ENCODE peak calls at places on chromosomes 3 and 15, in ten cellular contexts. V is psoas muscle, O is Peyer's patch, Y is hepatocyte, A is heart left ventricle, E is body of pancreas, C is Panc1, H is OCI-LY7, S is lung, T is stomach. J is an unnamed sample.

GRCh38 chr3:36434682-36435426 is 54.5 kb downstream of the STAC start:
- DNase-seq in S (no peak), A (no peak), T (no peak), C (no peak), H (no peak), O (no peak), V (no peak), Y (no peak), E (no peak), J (peak; percentile 43)

GRCh38 chr15:89172921-89173320 is 48.5 kb downstream of the RLBP1 start:
- DNase-seq in O (no peak), Y (no peak), S (no peak), C (no peak), H (no peak), E (no peak), T (no peak), V (no peak), A (no peak), J (no peak)

GRCh38 chr3:168157301-168157700 is 61.6 kb upstream of the GOLIM4 start:
- DNase-seq in T (no peak), Y (peak; percentile 10), H (no peak), A (no peak), E (no peak), S (no peak), O (no peak), V (no peak), C (no peak), J (no peak)

GRCh38 chr3:38173834-38174418 is 8.6 kb downstream of the OXSR1 start:
- DNase-seq in Y (no peak), H (no peak), V (no peak), C (no peak), E (no peak), A (no peak), T (no peak), O (no peak), S (no peak), J (no peak)

GRCh38 chr3:153138267-153139210 is 23.5 kb upstream of the RAP2B start:
- DNase-seq in Y (peak; percentile 89), T (peak; percentile 70), O (peak; percentile 75), V (peak; percentile 25), H (no peak), S (peak; percentile 81), E (peak; percentile 89), C (peak; percentile 99), A (peak; percentile 57), J (peak; percentile 98)

GRCh38 chr15:48644827-48645557 is 517 bp downstream of the FBN1 start:
- DNase-seq in C (no peak), T (no peak), Y (peak; percentile 53), E (no peak), O (peak; percentile 51), A (peak; percentile 62), V (peak; percentile 57), S (no peak), H (no peak), J (no peak)

GRCh38 chr15:86555939-86556725 is 476.5 kb downstream of the AGBL1 start:
- DNase-seq in O (no peak), T (no peak), Y (peak; percentile 77), C (peak; percentile 41), E (no peak), S (no peak), A (no peak), H (no peak), V (no peak), J (no peak)

GRCh38 chr15:74180689-74181602 is 7.4 kb downstream of the ISLR start:
- DNase-seq in Y (no peak), V (no peak), A (peak; percentile 41), H (no peak), E (no peak), C (no peak), S (no peak), T (no peak), O (peak; percentile 42), J (no peak)

GRCh38 chr3:14412831-14413380 is 10.5 kb downstream of the SLC6A6 start:
- DNase-seq in O (no peak), T (no peak), A (no peak), S (no peak), E (no peak), H (no peak), C (no peak), Y (no peak), V (no peak), J (no peak)

GRCh38 chr3:14413381-14414071 is 11.1 kb downstream of the SLC6A6 start:
- DNase-seq in C (no peak), H (peak; percentile 70), A (no peak), T (no peak), S (peak; percentile 86), E (no peak), Y (no peak), V (no peak), O (no peak), J (no peak)

GRCh38 chr3:14416453-14416852 is 14.0 kb downstream of the SLC6A6 start:
- DNase-seq in V (no peak), Y (no peak), O (no peak), T (no peak), E (no peak), C (no peak), A (no peak), H (no peak), S (no peak), J (no peak)

GRCh38 chr3:14414841-14415464 is 12.5 kb downstream of the SLC6A6 start:
- DNase-seq in H (no peak), S (no peak), C (no peak), T (no peak), A (no peak), O (no peak), E (no peak), V (no peak), Y (no peak), J (no peak)

DNA sequence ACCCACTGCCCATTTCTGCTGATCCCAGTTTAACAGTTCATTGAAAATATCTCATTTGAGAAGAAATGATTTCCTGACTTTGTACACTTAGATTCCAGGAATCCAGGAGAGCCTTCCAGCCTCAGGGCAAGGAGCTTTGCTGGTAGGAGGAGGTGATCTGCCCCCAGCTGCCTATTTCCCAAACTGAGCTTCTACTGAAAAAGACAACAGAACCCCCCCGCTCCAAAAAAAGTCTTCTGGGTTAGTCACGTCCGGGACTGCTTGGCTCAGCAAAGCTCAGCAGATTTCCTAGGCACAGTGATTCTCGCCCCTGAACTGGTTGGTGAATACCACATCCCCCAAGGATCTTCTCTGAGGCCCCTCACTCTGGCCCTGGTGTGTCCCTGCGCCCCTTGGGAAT is 13.1 kb downstream of the SLC6A6 start:
- DNase-seq in C (no peak), A (no peak), Y (no peak), S (no peak), H (no peak), V (no peak), T (no peak), O (no peak), E (no peak), J (no peak)
- H3K36me3 ChIP-seq in C (no peaks in the 10 kb centered on the region), A (peaks cover 71% of the 10 kb centered on the region), Y (no peaks in the 10 kb centered on the region), S (peaks cover 4% of the 10 kb centered on the region), H (peaks cover 92% of the 10 kb centered on the region), V (peaks cover 39% of the 10 kb centered on the region), T (peaks cover 37% of the 10 kb centered on the region), O (no peaks in the 10 kb centered on the region), E (no peaks in the 10 kb centered on the region), J (peaks cover 1% of the 10 kb centered on the region)

GRCh38 chr3:113210608-113211369 is 568 bp upstream of the BOC start:
- DNase-seq in T (no peak), Y (peak; percentile 58), O (no peak), S (no peak), C (no peak), E (no peak), V (no peak), H (no peak), A (no peak), J (no peak)

GRCh38 chr3:113211370-113212154 is at the start of gene BOC:
- DNase-seq in E (peak; percentile 50), H (no peak), O (no peak), V (peak; percentile 43), A (peak; percentile 49), S (no peak), C (no peak), Y (peak; percentile 71), T (no peak), J (no peak)

GRCh38 chr3:113212845-113213375 is 1.6 kb downstream of the BOC start:
- DNase-seq in A (no peak), E (no peak), C (no peak), O (no peak), V (no peak), H (no peak), Y (no peak), S (no peak), T (no peak), J (no peak)

GRCh38 chr3:113214227-113214626 is 2.9 kb downstream of the BOC start:
- DNase-seq in O (no peak), A (no peak), T (no peak), C (no peak), H (no peak), S (no peak), E (no peak), Y (no peak), V (no peak), J (no peak)

GRCh38 chr3:113212155-113212844 is 943 bp downstream of the BOC start:
- DNase-seq in A (peak; percentile 40), Y (peak; percentile 30), S (no peak), T (no peak), O (no peak), V (peak; percentile 36), E (peak; percentile 18), H (no peak), C (no peak), J (no peak)
- TF ChIP-seq CTCF in A (no peak), Y (no peak), S (no peak), T (no peak), O (no peak), V (no peak), E (no peak), H (no peak), C (no peak), J (no peak)

DNA sequence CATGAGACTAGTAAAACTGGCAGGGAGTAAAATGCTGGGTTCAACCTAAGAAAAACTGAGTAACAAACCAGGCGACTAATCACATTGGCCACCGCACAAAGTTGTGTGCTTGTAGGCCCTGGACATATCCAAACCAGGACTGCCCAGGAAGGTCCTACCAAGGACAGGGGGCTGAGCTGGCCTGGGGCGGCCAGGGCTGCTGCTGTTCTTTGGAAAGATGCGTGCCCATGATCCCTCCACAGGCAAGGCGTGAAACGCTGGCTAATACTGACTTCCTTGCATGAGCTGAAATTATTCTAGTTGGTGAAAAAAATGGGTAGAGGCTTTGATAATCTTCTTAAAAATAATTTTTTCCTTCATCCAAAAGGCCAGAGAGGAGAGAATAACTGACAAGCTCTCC is 56.9 kb upstream of the ADCY5 start:
- DNase-seq in Y (no peak), C (no peak), V (no peak), T (no peak), S (no peak), A (no peak), O (no peak), E (no peak), H (no peak), J (no peak)
- H3K36me3 ChIP-seq in Y (no peaks in the 10 kb centered on the region), C (no peaks in the 10 kb centered on the region), V (no peaks in the 10 kb centered on the region), T (peaks cover 21% of the 10 kb centered on the region), S (peaks cover 3% of the 10 kb centered on the region), A (peaks cover 2% of the 10 kb centered on the region), O (no peaks in the 10 kb centered on the region), E (no peaks in the 10 kb centered on the region), H (no peaks in the 10 kb centered on the region), J (no peaks in the 10 kb centered on the region)

GRCh38 chr3:126782554-126782953 is 78.5 kb downstream of the CHCHD6 start:
- DNase-seq in O (no peak), V (peak; percentile 23), H (no peak), S (peak; percentile 65), A (no peak), E (peak; percentile 12), C (peak; percentile 15), Y (peak; percentile 63), T (no peak), J (peak; percentile 92)

GRCh38 chr3:126784254-126784653 is 80.2 kb downstream of the CHCHD6 start:
- DNase-seq in Y (no peak), H (no peak), O (no peak), S (no peak), T (no peak), C (no peak), V (no peak), E (no peak), A (no peak), J (no peak)

GRCh38 chr3:126780666-126781065 is 76.6 kb downstream of the CHCHD6 start:
- DNase-seq in A (no peak), H (no peak), Y (no peak), S (no peak), C (no peak), T (no peak), O (no peak), E (no peak), V (no peak), J (no peak)

GRCh38 chr3:126781889-126782491 is 78.0 kb downstream of the CHCHD6 start:
- DNase-seq in E (no peak), S (no peak), H (no peak), Y (peak; percentile 38), O (no peak), C (no peak), T (no peak), V (no peak), A (no peak), J (peak; percentile 49)

DNA sequence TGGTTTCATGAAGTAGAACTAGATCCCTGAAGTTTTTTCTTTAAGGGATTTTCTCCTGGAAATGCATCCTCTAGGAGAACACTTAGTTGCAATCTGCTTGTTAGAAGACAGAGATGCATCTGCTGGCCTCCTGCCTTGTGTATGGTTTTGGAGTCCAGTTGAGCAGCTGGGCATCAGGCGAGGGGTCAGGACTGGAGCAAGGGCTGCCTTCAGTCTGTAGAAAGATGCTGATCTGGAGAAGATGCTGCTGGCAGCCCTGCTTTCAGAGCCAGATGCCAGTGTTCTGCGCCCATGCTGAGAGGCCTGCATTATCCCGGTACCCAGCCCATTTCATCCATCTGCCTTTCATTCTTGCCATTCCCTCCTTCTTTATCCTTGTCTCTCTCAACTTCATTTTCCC is 77.4 kb downstream of the CHCHD6 start:
- DNase-seq in S (no peak), E (no peak), Y (no peak), V (no peak), C (no peak), O (no peak), T (no peak), A (no peak), H (no peak), J (no peak)
- TF ChIP-seq CTCF in S (no peak), E (no peak), Y (no peak), V (no peak), C (no peak), O (no peak), T (no peak), A (no peak), H (no peak), J (no peak)